ENCODE peak calls at places on chromosome 17, in nine cellular contexts. One of them, this sample, is unnamed.

GRCh38 chr17:5741810-5742209 is 157.5 kb upstream of the NLRP1 start:
- DNase-seq in nephron progenitor cell: no peak
- DNase-seq in RWPE1: no peak
- DNase-seq in NB4: no peak
- DNase-seq in stomach: no peak
- DNase-seq in breast epithelium: no peak
- DNase-seq in GM12865: no peak
- DNase-seq in activated CD8-positive, alpha-beta T cell treated with anti-CD3 and anti-CD28 coated beads for 36 hours: no peak
- DNase-seq in fibroblast of pulmonary artery: no peak
- DNase-seq in this sample: no peak

GRCh38 chr17:58308173-58308984 is 20.2 kb downstream of the TSPOAP1 start:
- DNase-seq in nephron progenitor cell: no peak
- DNase-seq in RWPE1: no peak
- DNase-seq in breast epithelium: peak
- DNase-seq in stomach: peak
- DNase-seq in GM12865: no peak
- DNase-seq in fibroblast of pulmonary artery: no peak
- DNase-seq in NB4: peak
- DNase-seq in activated CD8-positive, alpha-beta T cell treated with anti-CD3 and anti-CD28 coated beads for 36 hours: no peak
- DNase-seq in this sample: no peak

GRCh38 chr17:64019486-64020067 is 856 bp downstream of the ICAM2 start:
- DNase-seq in fibroblast of pulmonary artery: no peak
- DNase-seq in breast epithelium: no peak
- DNase-seq in nephron progenitor cell: no peak
- DNase-seq in stomach: no peak
- DNase-seq in activated CD8-positive, alpha-beta T cell treated with anti-CD3 and anti-CD28 coated beads for 36 hours: no peak
- DNase-seq in NB4: no peak
- DNase-seq in RWPE1: no peak
- DNase-seq in GM12865: no peak
- DNase-seq in this sample: no peak

GRCh38 chr17:61325382-61326073 is 74.1 kb upstream of the TBX2 start:
- DNase-seq in GM12865: no peak
- DNase-seq in RWPE1: no peak
- DNase-seq in nephron progenitor cell: peak
- DNase-seq in fibroblast of pulmonary artery: peak
- DNase-seq in stomach: no peak
- DNase-seq in activated CD8-positive, alpha-beta T cell treated with anti-CD3 and anti-CD28 coated beads for 36 hours: no peak
- DNase-seq in NB4: no peak
- DNase-seq in breast epithelium: no peak
- DNase-seq in this sample: no peak

GRCh38 chr17:58007781-58008706 is 998 bp upstream of the SRSF1 start:
- DNase-seq in breast epithelium: no peak
- DNase-seq in fibroblast of pulmonary artery: no peak
- DNase-seq in nephron progenitor cell: no peak
- DNase-seq in RWPE1: no peak
- DNase-seq in stomach: no peak
- DNase-seq in NB4: no peak
- DNase-seq in activated CD8-positive, alpha-beta T cell treated with anti-CD3 and anti-CD28 coated beads for 36 hours: peak
- DNase-seq in GM12865: no peak
- DNase-seq in this sample: no peak

GRCh38 chr17:73637866-73638265 is 6.4 kb downstream of the SDK2 start:
- DNase-seq in nephron progenitor cell: no peak
- DNase-seq in activated CD8-positive, alpha-beta T cell treated with anti-CD3 and anti-CD28 coated beads for 36 hours: no peak
- DNase-seq in fibroblast of pulmonary artery: no peak
- DNase-seq in NB4: no peak
- DNase-seq in breast epithelium: no peak
- DNase-seq in stomach: peak
- DNase-seq in GM12865: no peak
- DNase-seq in RWPE1: no peak
- DNase-seq in this sample: no peak

GRCh38 chr17:57425903-57426574 is 169.7 kb downstream of the MSI2 start:
- DNase-seq in stomach: no peak
- DNase-seq in GM12865: peak
- DNase-seq in RWPE1: no peak
- DNase-seq in activated CD8-positive, alpha-beta T cell treated with anti-CD3 and anti-CD28 coated beads for 36 hours: no peak
- DNase-seq in breast epithelium: no peak
- DNase-seq in NB4: no peak
- DNase-seq in nephron progenitor cell: no peak
- DNase-seq in fibroblast of pulmonary artery: no peak
- DNase-seq in this sample: no peak

GRCh38 chr17:79829004-79829403 is 10.2 kb downstream of the CBX4 start:
- DNase-seq in nephron progenitor cell: no peak
- DNase-seq in activated CD8-positive, alpha-beta T cell treated with anti-CD3 and anti-CD28 coated beads for 36 hours: no peak
- DNase-seq in stomach: no peak
- DNase-seq in RWPE1: no peak
- DNase-seq in breast epithelium: no peak
- DNase-seq in GM12865: no peak
- DNase-seq in NB4: peak
- DNase-seq in fibroblast of pulmonary artery: no peak
- DNase-seq in this sample: no peak

GRCh38 chr17:42135664-42136653 is 13.4 kb downstream of the HSPB9 start:
- DNase-seq in RWPE1: peak
- DNase-seq in stomach: peak
- DNase-seq in nephron progenitor cell: no peak
- DNase-seq in breast epithelium: no peak
- DNase-seq in activated CD8-positive, alpha-beta T cell treated with anti-CD3 and anti-CD28 coated beads for 36 hours: no peak
- DNase-seq in GM12865: no peak
- DNase-seq in NB4: peak
- DNase-seq in fibroblast of pulmonary artery: peak
- DNase-seq in this sample: no peak

GRCh38 chr17:36591434-36592315 is at the start of gene DHRS11:
- DNase-seq in RWPE1: peak
- DNase-seq in activated CD8-positive, alpha-beta T cell treated with anti-CD3 and anti-CD28 coated beads for 36 hours: peak
- DNase-seq in stomach: peak
- DNase-seq in NB4: peak
- DNase-seq in GM12865: peak
- DNase-seq in breast epithelium: peak
- DNase-seq in fibroblast of pulmonary artery: peak
- DNase-seq in nephron progenitor cell: peak
- DNase-seq in this sample: no peak

GRCh38 chr17:74037320-74037719 is 166.2 kb upstream of the RPL38 start:
- DNase-seq in activated CD8-positive, alpha-beta T cell treated with anti-CD3 and anti-CD28 coated beads for 36 hours: no peak
- DNase-seq in stomach: no peak
- DNase-seq in fibroblast of pulmonary artery: peak
- DNase-seq in GM12865: no peak
- DNase-seq in RWPE1: peak
- DNase-seq in NB4: no peak
- DNase-seq in breast epithelium: no peak
- DNase-seq in nephron progenitor cell: peak
- DNase-seq in this sample: no peak

GRCh38 chr17:29760771-29761682 is 138.3 kb upstream of the CORO6 start:
- DNase-seq in GM12865: peak
- DNase-seq in stomach: peak
- DNase-seq in fibroblast of pulmonary artery: peak
- DNase-seq in NB4: peak
- DNase-seq in activated CD8-positive, alpha-beta T cell treated with anti-CD3 and anti-CD28 coated beads for 36 hours: peak
- DNase-seq in nephron progenitor cell: peak
- DNase-seq in RWPE1: peak
- DNase-seq in breast epithelium: peak
- DNase-seq in this sample: peak

GRCh38 chr17:82848022-82848592 is 8.3 kb upstream of the ZNF750 start:
- DNase-seq in RWPE1: peak
- DNase-seq in activated CD8-positive, alpha-beta T cell treated with anti-CD3 and anti-CD28 coated beads for 36 hours: peak
- DNase-seq in NB4: no peak
- DNase-seq in nephron progenitor cell: no peak
- DNase-seq in stomach: peak
- DNase-seq in breast epithelium: peak
- DNase-seq in fibroblast of pulmonary artery: peak
- DNase-seq in GM12865: no peak
- DNase-seq in this sample: no peak

GRCh38 chr17:55722742-55723487 is at the start of gene TMEM100:
- DNase-seq in NB4: peak
- DNase-seq in breast epithelium: no peak
- DNase-seq in RWPE1: no peak
- DNase-seq in activated CD8-positive, alpha-beta T cell treated with anti-CD3 and anti-CD28 coated beads for 36 hours: no peak
- DNase-seq in GM12865: no peak
- DNase-seq in nephron progenitor cell: no peak
- DNase-seq in stomach: no peak
- DNase-seq in fibroblast of pulmonary artery: peak
- DNase-seq in this sample: peak

GRCh38 chr17:67557921-67558320 is 159.8 kb upstream of the NOL11 start:
- DNase-seq in activated CD8-positive, alpha-beta T cell treated with anti-CD3 and anti-CD28 coated beads for 36 hours: no peak
- DNase-seq in breast epithelium: no peak
- DNase-seq in GM12865: no peak
- DNase-seq in fibroblast of pulmonary artery: peak
- DNase-seq in RWPE1: no peak
- DNase-seq in nephron progenitor cell: no peak
- DNase-seq in NB4: no peak
- DNase-seq in stomach: no peak
- DNase-seq in this sample: no peak

GRCh38 chr17:75573994-75574393 is 13.6 kb upstream of the MYO15B start:
- DNase-seq in RWPE1: no peak
- DNase-seq in breast epithelium: no peak
- DNase-seq in stomach: no peak
- DNase-seq in GM12865: no peak
- DNase-seq in NB4: no peak
- DNase-seq in activated CD8-positive, alpha-beta T cell treated with anti-CD3 and anti-CD28 coated beads for 36 hours: no peak
- DNase-seq in fibroblast of pulmonary artery: no peak
- DNase-seq in nephron progenitor cell: no peak
- DNase-seq in this sample: no peak

GRCh38 chr17:75575197-75575596 is 12.4 kb upstream of the MYO15B start:
- DNase-seq in GM12865: no peak
- DNase-seq in fibroblast of pulmonary artery: no peak
- DNase-seq in stomach: no peak
- DNase-seq in nephron progenitor cell: no peak
- DNase-seq in NB4: no peak
- DNase-seq in activated CD8-positive, alpha-beta T cell treated with anti-CD3 and anti-CD28 coated beads for 36 hours: no peak
- DNase-seq in breast epithelium: no peak
- DNase-seq in RWPE1: no peak
- DNase-seq in this sample: no peak

GRCh38 chr17:75574404-75575093 is 13.1 kb upstream of the MYO15B start:
- DNase-seq in activated CD8-positive, alpha-beta T cell treated with anti-CD3 and anti-CD28 coated beads for 36 hours: no peak
- DNase-seq in nephron progenitor cell: no peak
- DNase-seq in GM12865: no peak
- DNase-seq in stomach: no peak
- DNase-seq in fibroblast of pulmonary artery: no peak
- DNase-seq in breast epithelium: no peak
- DNase-seq in NB4: no peak
- DNase-seq in RWPE1: no peak
- DNase-seq in this sample: no peak

GRCh38 chr17:75572713-75573539 is 14.7 kb upstream of the MYO15B start:
- DNase-seq in activated CD8-positive, alpha-beta T cell treated with anti-CD3 and anti-CD28 coated beads for 36 hours: no peak
- DNase-seq in GM12865: no peak
- DNase-seq in fibroblast of pulmonary artery: no peak
- DNase-seq in NB4: no peak
- DNase-seq in stomach: no peak
- DNase-seq in breast epithelium: no peak
- DNase-seq in nephron progenitor cell: no peak
- DNase-seq in RWPE1: no peak
- DNase-seq in this sample: no peak

DNA sequence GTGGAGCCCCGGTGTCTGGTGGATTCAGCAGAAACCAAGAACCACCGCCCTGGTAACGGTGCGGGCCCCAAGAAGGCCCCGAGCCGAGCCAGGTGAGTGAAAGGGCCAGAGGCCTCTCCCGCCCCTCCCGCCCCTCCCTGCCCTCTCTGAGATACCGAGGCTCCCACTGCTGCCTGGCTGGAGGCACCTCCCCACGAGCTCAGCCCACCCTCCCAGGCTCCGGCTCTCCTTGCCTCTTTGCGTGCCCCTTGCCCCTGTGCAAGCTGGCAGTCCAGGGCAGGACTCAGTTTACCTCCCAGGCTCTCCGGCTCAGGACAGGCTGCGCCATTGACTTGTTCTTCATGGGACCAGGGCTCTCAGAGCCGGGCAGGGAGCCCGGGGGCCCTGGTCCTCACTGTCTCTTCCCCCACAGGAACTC is 14.1 kb upstream of the MYO15B start:
- DNase-seq in RWPE1: no peak
- DNase-seq in nephron progenitor cell: no peak
- DNase-seq in fibroblast of pulmonary artery: no peak
- DNase-seq in stomach: no peak
- DNase-seq in breast epithelium: no peak
- DNase-seq in GM12865: no peak
- DNase-seq in NB4: no peak
- DNase-seq in activated CD8-positive, alpha-beta T cell treated with anti-CD3 and anti-CD28 coated beads for 36 hours: no peak
- DNase-seq in this sample: no peak
- TF ChIP-seq CTCF in RWPE1: no peak
- TF ChIP-seq CTCF in nephron progenitor cell: no peak
- TF ChIP-seq CTCF in fibroblast of pulmonary artery: no peak
- TF ChIP-seq CTCF in stomach: no peak
- TF ChIP-seq CTCF in breast epithelium: no peak
- TF ChIP-seq CTCF in GM12865: no peak
- TF ChIP-seq CTCF in NB4: no peak
- TF ChIP-seq CTCF in activated CD8-positive, alpha-beta T cell treated with anti-CD3 and anti-CD28 coated beads for 36 hours: no peak
- TF ChIP-seq CTCF in this sample: no peak

DNA sequence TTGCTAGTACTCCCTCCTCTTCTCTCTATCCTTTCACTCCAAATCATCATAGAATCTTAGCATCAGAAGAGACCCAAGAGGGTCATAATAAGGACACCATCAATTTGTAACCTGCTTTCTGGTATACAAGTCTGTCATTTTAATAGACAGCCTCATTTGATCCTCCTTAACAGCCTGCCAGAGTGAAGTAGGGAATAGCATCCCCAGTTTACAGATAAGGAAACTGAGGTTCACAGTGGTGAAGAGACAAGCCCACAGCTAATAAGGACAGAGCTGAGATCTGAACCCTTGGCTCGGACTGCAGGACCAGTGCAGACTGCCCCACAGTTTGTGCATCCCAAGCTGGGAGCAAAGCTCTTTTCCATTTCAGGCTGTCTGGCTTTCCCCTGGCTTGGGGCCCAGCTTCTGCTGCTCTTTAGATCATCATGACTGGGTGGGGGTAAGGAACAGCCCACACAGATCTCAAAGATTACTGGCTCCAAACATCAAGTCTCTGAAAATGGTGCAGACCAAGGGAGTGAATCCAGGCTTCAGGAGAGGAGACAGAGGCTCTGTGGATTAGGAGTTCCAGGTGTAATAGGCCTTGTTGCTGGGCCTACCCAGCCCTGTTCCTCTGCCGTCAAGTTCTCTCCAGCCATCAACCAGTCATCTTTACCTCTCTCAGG is 10.3 kb upstream of the IGFBP4 start:
- DNase-seq in fibroblast of pulmonary artery: peak
- DNase-seq in stomach: peak
- DNase-seq in breast epithelium: no peak
- DNase-seq in RWPE1: no peak
- DNase-seq in NB4: no peak
- DNase-seq in nephron progenitor cell: no peak
- DNase-seq in GM12865: no peak
- DNase-seq in activated CD8-positive, alpha-beta T cell treated with anti-CD3 and anti-CD28 coated beads for 36 hours: no peak
- DNase-seq in this sample: no peak
- TF ChIP-seq CTCF in fibroblast of pulmonary artery: no peak
- TF ChIP-seq CTCF in stomach: no peak
- TF ChIP-seq CTCF in breast epithelium: no peak
- TF ChIP-seq CTCF in RWPE1: no peak
- TF ChIP-seq CTCF in NB4: no peak
- TF ChIP-seq CTCF in nephron progenitor cell: no peak
- TF ChIP-seq CTCF in GM12865: no peak
- TF ChIP-seq CTCF in activated CD8-positive, alpha-beta T cell treated with anti-CD3 and anti-CD28 coated beads for 36 hours: no peak
- TF ChIP-seq CTCF in this sample: no peak

GRCh38 chr17:62627219-62627903 is at the start of gene MRC2:
- DNase-seq in RWPE1: peak
- DNase-seq in activated CD8-positive, alpha-beta T cell treated with anti-CD3 and anti-CD28 coated beads for 36 hours: peak
- DNase-seq in nephron progenitor cell: peak
- DNase-seq in stomach: no peak
- DNase-seq in fibroblast of pulmonary artery: peak
- DNase-seq in breast epithelium: peak
- DNase-seq in GM12865: no peak
- DNase-seq in NB4: peak
- DNase-seq in this sample: peak
- TF ChIP-seq CTCF in RWPE1: no peak
- TF ChIP-seq CTCF in activated CD8-positive, alpha-beta T cell treated with anti-CD3 and anti-CD28 coated beads for 36 hours: no peak
- TF ChIP-seq CTCF in nephron progenitor cell: no peak
- TF ChIP-seq CTCF in stomach: no peak
- TF ChIP-seq CTCF in fibroblast of pulmonary artery: no peak
- TF ChIP-seq CTCF in breast epithelium: no peak
- TF ChIP-seq CTCF in GM12865: no peak
- TF ChIP-seq CTCF in NB4: no peak
- TF ChIP-seq CTCF in this sample: no peak

GRCh38 chr17:37657202-37657601 is 14.0 kb upstream of the DDX52 start:
- DNase-seq in nephron progenitor cell: no peak
- DNase-seq in NB4: no peak
- DNase-seq in stomach: no peak
- DNase-seq in GM12865: no peak
- DNase-seq in activated CD8-positive, alpha-beta T cell treated with anti-CD3 and anti-CD28 coated beads for 36 hours: no peak
- DNase-seq in breast epithelium: no peak
- DNase-seq in RWPE1: no peak
- DNase-seq in fibroblast of pulmonary artery: no peak
- DNase-seq in this sample: no peak
- TF ChIP-seq CTCF in nephron progenitor cell: no peak
- TF ChIP-seq CTCF in NB4: no peak
- TF ChIP-seq CTCF in stomach: no peak
- TF ChIP-seq CTCF in GM12865: no peak
- TF ChIP-seq CTCF in activated CD8-positive, alpha-beta T cell treated with anti-CD3 and anti-CD28 coated beads for 36 hours: no peak
- TF ChIP-seq CTCF in breast epithelium: no peak
- TF ChIP-seq CTCF in RWPE1: no peak
- TF ChIP-seq CTCF in fibroblast of pulmonary artery: no peak
- TF ChIP-seq CTCF in this sample: no peak

This sample was measured in HFF-Myc.